ENCODE peak calls at places on chromosomes 1 and 21, in four cellular contexts. W, Y, Q and O are unnamed samples.

GRCh38 chr1:178939328-178939727 is 68.5 kb upstream of the ANGPTL1 start:
- DNase-seq in W (no peak), Y (no peak), Q (no peak), O (no peak)

GRCh38 chr1:157969693-157970485 is 23.6 kb upstream of the KIRREL1 start:
- DNase-seq in W (no peak), Y (peak; percentile 60), Q (peak; percentile 84), O (no peak)

GRCh38 chr1:154407866-154408777 is 3.0 kb downstream of the IL6R start:
- DNase-seq in W (peak; percentile 41), Y (no peak), Q (no peak), O (no peak)

GRCh38 chr1:18668750-18669404 is 38.2 kb downstream of the PAX7 start:
- DNase-seq in W (no peak), Y (no peak), Q (no peak), O (no peak)

GRCh38 chr1:210123924-210124589 is 108.5 kb upstream of the SERTAD4 start:
- DNase-seq in W (no peak), Y (no peak), Q (peak; percentile 80), O (no peak)

GRCh38 chr1:41021526-41022308 is at the start of gene SLFNL1:
- DNase-seq in W (no peak), Y (no peak), Q (peak; percentile 19), O (no peak)

GRCh38 chr1:231029841-231030240 is 10.2 kb downstream of the FAM89A start:
- DNase-seq in W (no peak), Y (no peak), Q (no peak), O (no peak)

GRCh38 chr1:201665036-201665435 is 126.1 kb downstream of the NAV1 start:
- DNase-seq in W (peak; percentile 71), Y (no peak), Q (no peak), O (no peak)

GRCh38 chr1:20903452-20903851 is 116.3 kb upstream of the HP1BP3 start:
- DNase-seq in W (no peak), Y (no peak), Q (no peak), O (no peak)

GRCh38 chr1:22508991-22509390 is 54.3 kb upstream of the EPHA8 start:
- DNase-seq in W (no peak), Y (no peak), Q (no peak), O (no peak)

GRCh38 chr1:161391611-161392010 is 23.9 kb upstream of the CFAP126 start:
- DNase-seq in W (no peak), Y (no peak), Q (no peak), O (no peak)

GRCh38 chr1:9198538-9199361 is 35.8 kb upstream of the H6PD start:
- DNase-seq in W (no peak), Y (no peak), Q (no peak), O (no peak)

GRCh38 chr1:177476706-177477105 is 305.9 kb downstream of the BRINP2 start:
- DNase-seq in W (no peak), Y (no peak), Q (no peak), O (no peak)

GRCh38 chr1:193270996-193271395 is 84.6 kb upstream of the B3GALT2 start:
- DNase-seq in W (no peak), Y (peak; percentile 24), Q (peak; percentile 66), O (no peak)

GRCh38 chr21:32325706-32326105 is 27.1 kb downstream of the MRAP start:
- DNase-seq in W (peak; percentile 34), Y (no peak), Q (no peak), O (no peak)